ENCODE peak calls at places on chromosome 11, in nine cellular contexts. A is heart left ventricle; T is OCI-LY7; O is NT2/D1; U is activated naive CD8-positive, alpha-beta T cell treated with anti-CD3 and anti-CD28 coated beads, Interleukin-2, amount 50 U/mL, for 24 hours; B is neural progenitor cell; Q is cardiac septum; F is activated T-cell treated with anti-CD3 and anti-CD28 coated beads for 48 hours; Y is cardiac fibroblast. V is an unnamed sample.

GRCh38 chr11:15327786-15328231 is 213.1 kb downstream of the INSC start:
- DNase-seq in B (peak), Y (peak), A (peak), U (peak), F (no peak), T (peak), O (peak), Q (peak), V (peak)

GRCh38 chr11:8814923-8815240 is 96.1 kb upstream of the AKIP1 start:
- DNase-seq in F (no peak), T (no peak), O (no peak), U (no peak), A (no peak), Y (no peak), Q (no peak), B (no peak), V (no peak)

GRCh38 chr11:114154271-114155047 is 94.9 kb downstream of the ZBTB16 start:
- DNase-seq in B (no peak), T (no peak), Y (peak), A (no peak), F (no peak), O (no peak), Q (no peak), U (no peak), V (no peak)

GRCh38 chr11:72828692-72829101 is 14.5 kb downstream of the ATG16L2 start:
- DNase-seq in A (no peak), T (no peak), F (no peak), B (no peak), U (no peak), O (no peak), Q (no peak), Y (no peak), V (no peak)

GRCh38 chr11:47342036-47342803 is 10.3 kb downstream of the MYBPC3 start:
- DNase-seq in T (no peak), O (no peak), Q (no peak), A (peak), Y (no peak), U (no peak), B (no peak), F (no peak), V (no peak)

GRCh38 chr11:117525866-117526265 is 198.2 kb downstream of the CEP164 start:
- DNase-seq in U (no peak), Q (no peak), O (no peak), Y (no peak), B (no peak), A (no peak), T (no peak), F (no peak), V (no peak)

GRCh38 chr11:61542661-61543060 is 34.1 kb downstream of the LRRC10B start:
- DNase-seq in O (no peak), U (no peak), Q (no peak), F (no peak), B (no peak), Y (no peak), T (no peak), A (no peak), V (peak)

GRCh38 chr11:8811571-8811970 is 99.4 kb upstream of the AKIP1 start:
- DNase-seq in F (no peak), U (no peak), Y (peak), T (no peak), B (no peak), A (no peak), O (no peak), Q (no peak), V (no peak)

GRCh38 chr11:120820040-120820439 is 203.9 kb upstream of the TBCEL start:
- DNase-seq in B (no peak), T (no peak), O (no peak), Y (no peak), A (no peak), U (no peak), Q (no peak), F (no peak), V (no peak)

GRCh38 chr11:12192796-12193514 is 82.6 kb downstream of the MICAL2 start:
- DNase-seq in F (no peak), Q (no peak), B (no peak), A (no peak), Y (no peak), T (no peak), U (no peak), O (no peak), V (no peak)